ENCODE peak calls at places on chromosomes 6 and 20, in five cellular contexts. One of them, this sample, is unnamed.

GRCh38 chr6:70073637-70074036 is 207.3 kb downstream of the COL19A1 start:
- DNase-seq in HepG2: no peak
- DNase-seq in K562: no peak
- DNase-seq in SK-N-SH: no peak
- DNase-seq in GM12878: no peak
- DNase-seq in this sample: no peak

GRCh38 chr6:128275681-128276080 is 244.7 kb downstream of the PTPRK start:
- DNase-seq in HepG2: no peak
- DNase-seq in K562: no peak
- DNase-seq in SK-N-SH: no peak
- DNase-seq in GM12878: no peak
- DNase-seq in this sample: no peak

GRCh38 chr20:58822175-58822574 is 28.5 kb downstream of the GNAS-AS1 start:
- DNase-seq in HepG2: peak; percentile 29
- DNase-seq in K562: peak; percentile 66
- DNase-seq in SK-N-SH: no peak
- DNase-seq in GM12878: no peak
- DNase-seq in this sample: no peak

GRCh38 chr6:46900266-46900665 is 21.5 kb downstream of the ADGRF5 start:
- DNase-seq in HepG2: no peak
- DNase-seq in K562: no peak
- DNase-seq in SK-N-SH: no peak
- DNase-seq in GM12878: no peak
- DNase-seq in this sample: no peak

GRCh38 chr6:148760568-148761531 is 14.0 kb downstream of the UST start:
- DNase-seq in HepG2: no peak
- DNase-seq in K562: no peak
- DNase-seq in SK-N-SH: no peak
- DNase-seq in GM12878: peak; percentile 64
- DNase-seq in this sample: peak; percentile 59

GRCh38 chr20:5844063-5844681 is 94.0 kb downstream of the SHLD1 start:
- DNase-seq in HepG2: peak; percentile 56
- DNase-seq in K562: no peak
- DNase-seq in SK-N-SH: no peak
- DNase-seq in GM12878: peak; percentile 78
- DNase-seq in this sample: no peak

GRCh38 chr20:32582659-32583580 is 2.2 kb downstream of the NOL4L start:
- DNase-seq in HepG2: no peak
- DNase-seq in K562: peak; percentile 77
- DNase-seq in SK-N-SH: peak; percentile 84
- DNase-seq in GM12878: no peak
- DNase-seq in this sample: no peak

GRCh38 chr6:5175195-5175594 is 85.6 kb downstream of the LYRM4 start:
- DNase-seq in HepG2: no peak
- DNase-seq in K562: peak; percentile 54
- DNase-seq in SK-N-SH: no peak
- DNase-seq in GM12878: no peak
- DNase-seq in this sample: peak; percentile 81

GRCh38 chr20:36624068-36624813 is 18.7 kb downstream of the RAB5IF start:
- DNase-seq in HepG2: peak; percentile 49
- DNase-seq in K562: no peak
- DNase-seq in SK-N-SH: no peak
- DNase-seq in GM12878: no peak
- DNase-seq in this sample: no peak

GRCh38 chr20:57505991-57506390 is 18.9 kb downstream of the CTCFL start:
- DNase-seq in HepG2: no peak
- DNase-seq in K562: no peak
- DNase-seq in SK-N-SH: no peak
- DNase-seq in GM12878: no peak
- DNase-seq in this sample: no peak

GRCh38 chr20:967796-968742 is 34.0 kb downstream of the RSPO4 start:
- DNase-seq in HepG2: peak; percentile 58
- DNase-seq in K562: peak; percentile 75
- DNase-seq in SK-N-SH: peak; percentile 62
- DNase-seq in GM12878: peak; percentile 13
- DNase-seq in this sample: no peak

GRCh38 chr6:23446394-23447001 is 679.5 kb upstream of the NRSN1 start:
- DNase-seq in HepG2: no peak
- DNase-seq in K562: no peak
- DNase-seq in SK-N-SH: peak; percentile 42
- DNase-seq in GM12878: no peak
- DNase-seq in this sample: no peak

GRCh38 chr6:7106752-7107577 is 796 bp upstream of the RREB1 start:
- DNase-seq in HepG2: no peak
- DNase-seq in K562: peak; percentile 87
- DNase-seq in SK-N-SH: no peak
- DNase-seq in GM12878: no peak
- DNase-seq in this sample: peak; percentile 70

GRCh38 chr20:32580970-32581838 is 3.9 kb downstream of the NOL4L start:
- DNase-seq in HepG2: peak; percentile 47
- DNase-seq in K562: peak; percentile 67
- DNase-seq in SK-N-SH: peak; percentile 83
- DNase-seq in GM12878: no peak
- DNase-seq in this sample: no peak

GRCh38 chr6:15800821-15801617 is 138.2 kb upstream of the DTNBP1 start:
- DNase-seq in HepG2: no peak
- DNase-seq in K562: no peak
- DNase-seq in SK-N-SH: no peak
- DNase-seq in GM12878: no peak
- DNase-seq in this sample: no peak

GRCh38 chr20:24321939-24322338 is 147.5 kb upstream of the SYNDIG1 start:
- DNase-seq in HepG2: no peak
- DNase-seq in K562: no peak
- DNase-seq in SK-N-SH: no peak
- DNase-seq in GM12878: no peak
- DNase-seq in this sample: no peak

GRCh38 chr6:130852844-130853554 is 25.8 kb downstream of the SMLR1 start:
- DNase-seq in HepG2: no peak
- DNase-seq in K562: no peak
- DNase-seq in SK-N-SH: no peak
- DNase-seq in GM12878: no peak
- DNase-seq in this sample: no peak

GRCh38 chr6:35955970-35956369 is 35.1 kb upstream of the SRPK1 start:
- DNase-seq in HepG2: no peak
- DNase-seq in K562: no peak
- DNase-seq in SK-N-SH: no peak
- DNase-seq in GM12878: no peak
- DNase-seq in this sample: no peak

GRCh38 chr6:109308018-109308492 is 74.2 kb downstream of the CD164 start:
- DNase-seq in HepG2: peak; percentile 31
- DNase-seq in K562: peak; percentile 75
- DNase-seq in SK-N-SH: no peak
- DNase-seq in GM12878: no peak
- DNase-seq in this sample: no peak

GRCh38 chr20:53914861-53915458 is 155.4 kb downstream of the BCAS1 start:
- DNase-seq in HepG2: no peak
- DNase-seq in K562: no peak
- DNase-seq in SK-N-SH: peak; percentile 35
- DNase-seq in GM12878: no peak
- DNase-seq in this sample: no peak

GRCh38 chr6:41676406-41676805 is 38.1 kb downstream of the MDFI start:
- DNase-seq in HepG2: no peak
- DNase-seq in K562: no peak
- DNase-seq in SK-N-SH: no peak
- DNase-seq in GM12878: no peak
- DNase-seq in this sample: no peak

GRCh38 chr6:119078449-119079287 is at the start of gene FAM184A:
- DNase-seq in HepG2: peak; percentile 55
- DNase-seq in K562: peak; percentile 86
- DNase-seq in SK-N-SH: peak; percentile 90
- DNase-seq in GM12878: no peak
- DNase-seq in this sample: peak; percentile 80

GRCh38 chr6:112881027-112881426 is 533.9 kb downstream of the RFPL4B start:
- DNase-seq in HepG2: no peak
- DNase-seq in K562: peak; percentile 17
- DNase-seq in SK-N-SH: no peak
- DNase-seq in GM12878: no peak
- DNase-seq in this sample: no peak

GRCh38 chr20:52552181-52552872 is 360.7 kb upstream of the ZFP64 start:
- DNase-seq in HepG2: no peak
- DNase-seq in K562: no peak
- DNase-seq in SK-N-SH: no peak
- DNase-seq in GM12878: no peak
- DNase-seq in this sample: no peak

GRCh38 chr6:141153563-141153962 is 979.2 kb upstream of the GJE1 start:
- DNase-seq in HepG2: no peak
- DNase-seq in K562: no peak
- DNase-seq in SK-N-SH: no peak
- DNase-seq in GM12878: peak; percentile 15
- DNase-seq in this sample: no peak

GRCh38 chr6:7051780-7052440 is 55.9 kb upstream of the RREB1 start:
- DNase-seq in HepG2: no peak
- DNase-seq in K562: no peak
- DNase-seq in SK-N-SH: peak; percentile 64
- DNase-seq in GM12878: no peak
- DNase-seq in this sample: no peak

GRCh38 chr6:21885532-21886089 is 292.1 kb downstream of the SOX4 start:
- DNase-seq in HepG2: no peak
- DNase-seq in K562: no peak
- DNase-seq in SK-N-SH: peak; percentile 55
- DNase-seq in GM12878: no peak
- DNase-seq in this sample: no peak

GRCh38 chr20:56285496-56285895 is 37.0 kb downstream of the MC3R start:
- DNase-seq in HepG2: no peak
- DNase-seq in K562: no peak
- DNase-seq in SK-N-SH: no peak
- DNase-seq in GM12878: no peak
- DNase-seq in this sample: no peak

GRCh38 chr6:158780963-158781691 is 38.0 kb downstream of the EZR start:
- DNase-seq in HepG2: no peak
- DNase-seq in K562: no peak
- DNase-seq in SK-N-SH: no peak
- DNase-seq in GM12878: no peak
- DNase-seq in this sample: no peak

GRCh38 chr6:96888745-96889144 is 8.9 kb downstream of the NDUFAF4 start:
- DNase-seq in HepG2: no peak
- DNase-seq in K562: no peak
- DNase-seq in SK-N-SH: no peak
- DNase-seq in GM12878: no peak
- DNase-seq in this sample: no peak

GRCh38 chr6:142975272-142975805 is 30.4 kb upstream of the HIVEP2 start:
- DNase-seq in HepG2: peak; percentile 31
- DNase-seq in K562: no peak
- DNase-seq in SK-N-SH: no peak
- DNase-seq in GM12878: no peak
- DNase-seq in this sample: no peak

GRCh38 chr6:9412951-9413559 is 977.7 kb upstream of the SLC35B3 start:
- DNase-seq in HepG2: peak; percentile 41
- DNase-seq in K562: peak; percentile 17
- DNase-seq in SK-N-SH: peak; percentile 35
- DNase-seq in GM12878: no peak
- DNase-seq in this sample: no peak

GRCh38 chr6:148814082-148814790 is 67.4 kb downstream of the UST start:
- DNase-seq in HepG2: no peak
- DNase-seq in K562: no peak
- DNase-seq in SK-N-SH: no peak
- DNase-seq in GM12878: no peak
- DNase-seq in this sample: no peak

GRCh38 chr6:89950879-89951391 is 56.7 kb downstream of the GJA10 start:
- DNase-seq in HepG2: no peak
- DNase-seq in K562: no peak
- DNase-seq in SK-N-SH: no peak
- DNase-seq in GM12878: no peak
- DNase-seq in this sample: no peak

GRCh38 chr6:89952696-89953095 is 58.4 kb downstream of the GJA10 start:
- DNase-seq in HepG2: no peak
- DNase-seq in K562: no peak
- DNase-seq in SK-N-SH: no peak
- DNase-seq in GM12878: no peak
- DNase-seq in this sample: no peak

GRCh38 chr6:89950446-89950845 is 56.2 kb downstream of the GJA10 start:
- DNase-seq in HepG2: no peak
- DNase-seq in K562: no peak
- DNase-seq in SK-N-SH: no peak
- DNase-seq in GM12878: no peak
- DNase-seq in this sample: no peak

GRCh38 chr6:89952361-89952680 is 58.1 kb downstream of the GJA10 start:
- DNase-seq in HepG2: no peak
- DNase-seq in K562: no peak
- DNase-seq in SK-N-SH: no peak
- DNase-seq in GM12878: no peak
- DNase-seq in this sample: no peak

GRCh38 chr6:89951574-89952360 is 57.5 kb downstream of the GJA10 start:
- DNase-seq in HepG2: peak; percentile 44
- DNase-seq in K562: no peak
- DNase-seq in SK-N-SH: no peak
- DNase-seq in GM12878: no peak
- DNase-seq in this sample: no peak
- TF ChIP-seq GABPA in HepG2: no peak
- TF ChIP-seq GABPA in K562: no peak
- TF ChIP-seq GABPA in SK-N-SH: no peak
- TF ChIP-seq GABPA in GM12878: no peak
- TF ChIP-seq GABPA in this sample: no peak

GRCh38 chr6:77786935-77787629 is 134.2 kb downstream of the MEI4 start:
- DNase-seq in HepG2: no peak
- DNase-seq in K562: no peak
- DNase-seq in SK-N-SH: no peak
- DNase-seq in GM12878: no peak
- DNase-seq in this sample: no peak
- H3K4me1 ChIP-seq in HepG2: peaks cover 6% of the 10 kb centered on the region
- H3K4me1 ChIP-seq in K562: no peaks in the 10 kb centered on the region
- H3K4me1 ChIP-seq in SK-N-SH: no peaks in the 10 kb centered on the region
- H3K4me1 ChIP-seq in GM12878: no peaks in the 10 kb centered on the region
- H3K4me1 ChIP-seq in this sample: no peaks in the 10 kb centered on the region

DNA sequence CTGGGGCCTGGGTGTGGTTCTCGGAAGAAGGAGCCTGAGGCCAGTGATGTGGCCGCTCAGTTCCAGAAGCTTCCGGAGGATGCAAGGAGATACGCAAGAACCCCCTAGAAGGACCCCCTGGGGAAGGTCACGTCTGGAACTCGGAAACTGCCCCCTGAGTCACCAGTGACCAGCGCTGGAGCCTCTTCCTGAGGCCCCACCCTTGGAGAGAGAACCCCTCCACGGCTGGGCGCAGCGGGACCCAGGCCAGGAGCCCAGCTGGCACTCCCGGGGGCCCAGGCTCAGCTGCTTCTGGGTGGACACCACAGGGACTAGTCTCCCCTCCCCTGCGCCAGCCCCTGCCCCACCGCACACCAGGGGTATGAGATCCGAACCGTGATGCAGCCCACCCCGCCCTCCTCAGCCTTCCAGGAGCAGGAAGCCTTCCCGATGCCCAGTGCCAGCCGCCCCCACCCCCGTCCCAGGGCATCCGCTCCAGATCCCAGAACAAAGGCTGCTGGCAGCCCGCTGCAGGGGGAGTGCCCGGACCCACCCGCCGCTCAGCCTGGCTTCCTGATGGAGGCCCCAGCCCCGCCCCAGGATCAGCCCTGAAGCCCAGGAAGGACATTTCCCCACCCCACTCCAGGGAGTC is 7.5 kb downstream of the LAMA5 start:
- DNase-seq in HepG2: no peak
- DNase-seq in K562: peak; percentile 36
- DNase-seq in SK-N-SH: no peak
- DNase-seq in GM12878: no peak
- DNase-seq in this sample: no peak
- TF ChIP-seq GABPA in HepG2: no peak
- TF ChIP-seq GABPA in K562: no peak
- TF ChIP-seq GABPA in SK-N-SH: no peak
- TF ChIP-seq GABPA in GM12878: no peak
- TF ChIP-seq GABPA in this sample: no peak

GRCh38 chr6:52515219-52515960 is 61.5 kb downstream of the TRAM2 start:
- DNase-seq in HepG2: peak; percentile 72
- DNase-seq in K562: no peak
- DNase-seq in SK-N-SH: no peak
- DNase-seq in GM12878: no peak
- DNase-seq in this sample: no peak
- H3K4me1 ChIP-seq in HepG2: peaks cover 63% of the 10 kb centered on the region
- H3K4me1 ChIP-seq in K562: peaks cover 53% of the 10 kb centered on the region
- H3K4me1 ChIP-seq in SK-N-SH: peaks cover 53% of the 10 kb centered on the region
- H3K4me1 ChIP-seq in GM12878: peaks cover 7% of the 10 kb centered on the region
- H3K4me1 ChIP-seq in this sample: peaks cover 7% of the 10 kb centered on the region